ENCODE peak calls at places on chromosome 19, in ten cellular contexts. R, O, F, J, I, Y, T, H, B and K are unnamed samples.

GRCh38 chr19:34224996-34225658 is 29.2 kb upstream of the GARRE1 start:
- DNase-seq in R (no peak), O (no peak), F (peak), J (no peak), I (no peak), Y (no peak), T (no peak), H (no peak), B (no peak), K (no peak)

GRCh38 chr19:16571689-16572331 is 405 bp downstream of the SLC35E1 start:
- DNase-seq in R (no peak), O (peak), F (peak), J (peak), I (no peak), Y (no peak), T (peak), H (no peak), B (no peak), K (peak)

GRCh38 chr19:778910-779653 is 18.2 kb upstream of the PTBP1 start:
- DNase-seq in R (no peak), O (no peak), F (peak), J (no peak), I (no peak), Y (no peak), T (peak), H (peak), B (no peak), K (peak)

GRCh38 chr19:51811344-51811743 is 16.4 kb downstream of the FPR3 start:
- DNase-seq in R (no peak), O (no peak), F (no peak), J (no peak), I (no peak), Y (no peak), T (no peak), H (no peak), B (peak), K (peak)

GRCh38 chr19:28505933-28506332 is 707.0 kb downstream of the UQCRFS1 start:
- DNase-seq in R (no peak), O (no peak), F (no peak), J (no peak), I (no peak), Y (no peak), T (no peak), H (no peak), B (no peak), K (no peak)

GRCh38 chr19:10194500-10195198 is at the start of gene DNMT1:
- DNase-seq in R (peak), O (peak), F (peak), J (peak), I (peak), Y (peak), T (peak), H (peak), B (peak), K (peak)

GRCh38 chr19:53463263-53463662 is 4.3 kb upstream of the ZNF813 start:
- DNase-seq in R (no peak), O (no peak), F (peak), J (peak), I (no peak), Y (no peak), T (peak), H (no peak), B (peak), K (peak)

GRCh38 chr19:5287066-5287465 is 53.5 kb downstream of the PTPRS start:
- DNase-seq in R (no peak), O (no peak), F (no peak), J (no peak), I (no peak), Y (no peak), T (no peak), H (no peak), B (no peak), K (no peak)

GRCh38 chr19:35718345-35719041 is 690 bp downstream of the KMT2B start:
- DNase-seq in R (peak), O (peak), F (peak), J (peak), I (peak), Y (no peak), T (peak), H (no peak), B (peak), K (no peak)

GRCh38 chr19:41993612-41994483 is at the start of gene ATP1A3:
- DNase-seq in R (peak), O (peak), F (peak), J (peak), I (peak), Y (peak), T (peak), H (peak), B (peak), K (peak)

GRCh38 chr19:3506384-3507340 is 551 bp downstream of the FZR1 start:
- DNase-seq in R (no peak), O (peak), F (peak), J (peak), I (no peak), Y (no peak), T (no peak), H (no peak), B (peak), K (peak)

GRCh38 chr19:2648528-2648937 is 54.0 kb downstream of the GNG7 start:
- DNase-seq in R (peak), O (peak), F (peak), J (peak), I (peak), Y (no peak), T (peak), H (peak), B (peak), K (peak)

GRCh38 chr19:53583181-53583580 is 45.2 kb downstream of the ZNF331 start:
- DNase-seq in R (no peak), O (no peak), F (no peak), J (no peak), I (no peak), Y (no peak), T (no peak), H (no peak), B (no peak), K (no peak)

GRCh38 chr19:43532962-43533545 is at the start of gene ZNF575:
- DNase-seq in R (peak), O (peak), F (peak), J (peak), I (peak), Y (peak), T (peak), H (peak), B (peak), K (peak)

GRCh38 chr19:35114656-35115537 is 726 bp upstream of the FXYD3 start:
- DNase-seq in R (peak), O (peak), F (peak), J (peak), I (peak), Y (no peak), T (peak), H (no peak), B (peak), K (peak)

GRCh38 chr19:46478356-46478986 is 7.1 kb upstream of the PNMA8A start:
- DNase-seq in R (no peak), O (no peak), F (peak), J (no peak), I (peak), Y (peak), T (peak), H (no peak), B (no peak), K (no peak)

GRCh38 chr19:10812902-10813404 is 23.1 kb downstream of the TMED1 start:
- DNase-seq in R (no peak), O (no peak), F (peak), J (no peak), I (no peak), Y (no peak), T (no peak), H (peak), B (no peak), K (peak)